ENCODE peak calls at places on chromosomes 7 and 10, in eight cellular contexts. U is Panc1, K is RWPE2, C is A549, Z is fibroblast of lung, D is hepatocyte, P is IMR-90, R is left ventricle myocardium inferior. M is an unnamed sample. For H3K4me1, the result is how much of the 10 kb centered on the place peaks cover.

GRCh38 chr7:142798451-142799438 is 28.0 kb downstream of the PRSS2 start:
- DNase-seq in U (no peak), Z (no peak), R (no peak), K (no peak), D (no peak), P (no peak), C (no peak), M (no peak)

GRCh38 chr7:148883233-148884048 is 650 bp downstream of the EZH2 start:
- DNase-seq in U (peak), K (peak), C (peak), Z (no peak), P (no peak), R (peak), D (peak), M (peak)

GRCh38 chr10:75530337-75530736 is 98.9 kb downstream of the LRMDA start:
- DNase-seq in C (peak), R (no peak), K (no peak), D (no peak), U (no peak), P (no peak), Z (peak), M (no peak)

GRCh38 chr7:128737867-128738390 is 1.2 kb upstream of the CALU start:
- DNase-seq in Z (peak), U (no peak), K (no peak), C (peak), D (peak), R (no peak), P (peak), M (no peak)

GRCh38 chr7:136004083-136004482 is 26.9 kb upstream of the MTPN start:
- DNase-seq in R (no peak), K (no peak), C (no peak), Z (no peak), P (no peak), D (no peak), U (no peak), M (no peak)

GRCh38 chr7:43726466-43726865 is 2.9 kb downstream of the COA1 start:
- DNase-seq in C (no peak), P (no peak), D (no peak), R (no peak), Z (peak), K (no peak), U (no peak), M (no peak)

GRCh38 chr10:78472542-78472890 is 438.9 kb downstream of the RPS24 start:
- DNase-seq in P (no peak), R (no peak), Z (no peak), D (no peak), U (no peak), K (no peak), C (no peak), M (no peak)

GRCh38 chr7:154429666-154430404 is 377.6 kb downstream of the DPP6 start:
- DNase-seq in P (no peak), K (no peak), U (no peak), Z (no peak), R (no peak), D (no peak), C (no peak), M (peak)

GRCh38 chr10:79404690-79405131 is 40.7 kb downstream of the ZCCHC24 start:
- DNase-seq in R (no peak), Z (no peak), K (peak), U (no peak), P (no peak), C (no peak), D (no peak), M (peak)

GRCh38 chr10:77637474-77637985 is at the start of gene KCNMA1:
- DNase-seq in U (no peak), R (no peak), P (no peak), Z (peak), C (peak), K (no peak), D (peak), M (peak)

GRCh38 chr7:16881809-16882208 is at the start of gene AGR3:
- DNase-seq in P (no peak), D (peak), U (no peak), Z (no peak), R (no peak), K (no peak), C (no peak), M (no peak)

GRCh38 chr7:149872419-149873073 is 1.2 kb upstream of the ATP6V0E2 start:
- DNase-seq in Z (peak), R (peak), D (peak), P (peak), U (peak), C (peak), K (peak), M (peak)

GRCh38 chr7:106312906-106313305 is 28.1 kb upstream of the NAMPT start:
- DNase-seq in R (no peak), C (no peak), U (no peak), P (no peak), D (no peak), K (no peak), Z (peak), M (no peak)

GRCh38 chr10:52558090-52558489 is 214.5 kb downstream of the MBL2 start:
- DNase-seq in P (no peak), Z (no peak), K (no peak), D (no peak), C (no peak), R (no peak), U (no peak), M (no peak)

GRCh38 chr10:104033401-104033930 is 52.2 kb downstream of the COL17A1 start:
- DNase-seq in C (no peak), D (no peak), U (no peak), R (no peak), Z (no peak), P (no peak), K (no peak), M (no peak)

GRCh38 chr7:105885386-105886111 is 9.2 kb upstream of the ATXN7L1 start:
- DNase-seq in Z (peak), R (no peak), P (no peak), D (no peak), K (no peak), C (no peak), U (no peak), M (no peak)

GRCh38 chr10:115355162-115355760 is 262.1 kb downstream of the ATRNL1 start:
- DNase-seq in R (no peak), P (peak), D (peak), C (peak), U (peak), K (no peak), Z (peak), M (no peak)

GRCh38 chr10:9214618-9215017 is 1160.1 kb downstream of the GATA3 start:
- DNase-seq in Z (no peak), U (no peak), D (no peak), C (no peak), K (no peak), R (no peak), P (no peak), M (no peak)

GRCh38 chr7:96179341-96179740 is 142.6 kb downstream of the SLC25A13 start:
- DNase-seq in U (no peak), Z (peak), D (no peak), R (no peak), P (peak), C (no peak), K (no peak), M (no peak)

GRCh38 chr10:122462533-122463465 is 1.4 kb downstream of the HTRA1 start:
- DNase-seq in K (no peak), R (peak), Z (peak), U (no peak), D (peak), P (peak), C (no peak), M (peak)

GRCh38 chr7:131425992-131426391 is 98.3 kb downstream of the MKLN1 start:
- DNase-seq in C (no peak), P (no peak), R (no peak), U (no peak), K (no peak), D (no peak), Z (no peak), M (no peak)

GRCh38 chr10:100128951-100129350 is 47.3 kb upstream of the CPN1 start:
- DNase-seq in Z (no peak), K (no peak), U (no peak), D (no peak), C (no peak), R (no peak), P (no peak), M (no peak)

GRCh38 chr10:94521276-94522250 is 24.0 kb upstream of the HELLS start:
- DNase-seq in R (no peak), U (no peak), K (no peak), Z (no peak), D (no peak), P (no peak), C (no peak), M (no peak)

GRCh38 chr7:151134743-151135524 is 32.6 kb downstream of the GBX1 start:
- DNase-seq in P (no peak), Z (no peak), K (no peak), D (no peak), R (peak), C (no peak), U (no peak), M (no peak)

GRCh38 chr7:54330216-54330800 is 211.9 kb upstream of the VSTM2A start:
- DNase-seq in D (no peak), C (no peak), R (no peak), U (no peak), P (no peak), Z (no peak), K (no peak), M (no peak)

GRCh38 chr10:49661291-49661856 is 18.1 kb upstream of the C10orf53 start:
- DNase-seq in K (no peak), P (no peak), C (no peak), D (peak), Z (no peak), R (no peak), U (no peak), M (no peak)

GRCh38 chr10:14781763-14782162 is 7.1 kb upstream of the FAM107B start:
- DNase-seq in P (no peak), Z (no peak), U (no peak), K (no peak), R (no peak), C (no peak), D (peak), M (no peak)

GRCh38 chr10:132253092-132253687 is 54.6 kb downstream of the STK32C start:
- DNase-seq in Z (no peak), P (no peak), U (no peak), R (no peak), C (no peak), D (no peak), K (no peak), M (no peak)

GRCh38 chr7:116672596-116673503 is 854 bp downstream of the MET start:
- DNase-seq in D (peak), R (peak), C (peak), U (no peak), P (peak), Z (peak), K (no peak), M (peak)

GRCh38 chr7:4607321-4607729 is 74.8 kb upstream of the FOXK1 start:
- DNase-seq in U (no peak), R (no peak), D (no peak), C (no peak), Z (peak), P (no peak), K (no peak), M (no peak)

GRCh38 chr7:99733448-99733847 is 1.5 kb downstream of the CYP3A7 start:
- DNase-seq in R (no peak), C (peak), P (no peak), U (no peak), Z (no peak), K (no peak), D (no peak), M (no peak)

GRCh38 chr10:4243651-4244050 is 458.6 kb upstream of the KLF6 start:
- DNase-seq in U (peak), C (peak), P (peak), D (peak), R (no peak), Z (peak), K (no peak), M (no peak)

GRCh38 chr7:100620804-100621203 is 8.5 kb downstream of the MOSPD3 start:
- DNase-seq in K (no peak), U (no peak), P (no peak), D (no peak), Z (no peak), R (no peak), C (no peak), M (no peak)

GRCh38 chr10:12380999-12381398 is 31.7 kb downstream of the CAMK1D start:
- DNase-seq in K (no peak), C (no peak), U (no peak), D (no peak), R (no peak), P (no peak), Z (no peak), M (no peak)

GRCh38 chr7:96952974-96953391 is 52.4 kb upstream of the DLX6 start:
- DNase-seq in D (no peak), C (no peak), Z (peak), U (no peak), K (no peak), P (peak), R (no peak), M (no peak)

GRCh38 chr10:108410231-108410630 is 1245.7 kb upstream of the SORCS1 start:
- DNase-seq in D (no peak), U (no peak), R (no peak), Z (no peak), P (no peak), K (no peak), C (no peak), M (no peak)

GRCh38 chr7:139271718-139272619 is 40.9 kb downstream of the UBN2 start:
- DNase-seq in K (no peak), D (no peak), R (no peak), Z (no peak), U (no peak), C (no peak), P (no peak), M (no peak)

GRCh38 chr7:37311282-37311868 is 137.3 kb downstream of the ELMO1 start:
- DNase-seq in Z (peak), U (no peak), C (peak), R (no peak), P (peak), K (no peak), D (peak), M (peak)

GRCh38 chr10:101367569-101368453 is 13.8 kb downstream of the BTRC start:
- DNase-seq in U (peak), D (no peak), Z (peak), P (peak), R (no peak), K (no peak), C (peak), M (no peak)

GRCh38 chr7:74042746-74043522 is 15.0 kb downstream of the ELN start:
- DNase-seq in K (no peak), Z (no peak), U (no peak), R (no peak), D (no peak), C (no peak), P (no peak), M (no peak)
- H3K4me1 ChIP-seq in K (under half), Z (under half), U (under half), R (under half), D (under half), C (under half), P (under half), M (under half)

GRCh38 chr7:31251441-31251840 is 89.1 kb downstream of the NEUROD6 start:
- DNase-seq in C (no peak), R (no peak), Z (no peak), P (no peak), D (no peak), K (no peak), U (no peak), M (no peak)
- TF ChIP-seq CTCF in C (no peak), R (no peak), Z (no peak), P (no peak), D (no peak), K (no peak), U (no peak), M (no peak)

GRCh38 chr10:92430103-92430502 is 139.1 kb downstream of the MARCHF5 start:
- DNase-seq in P (no peak), D (no peak), C (no peak), U (no peak), Z (no peak), K (no peak), R (no peak), M (no peak)
- H3K4me1 ChIP-seq in P (under half), D (under half), C (under half), U (under half), Z (under half), K (under half), R (under half), M (under half)

DNA sequence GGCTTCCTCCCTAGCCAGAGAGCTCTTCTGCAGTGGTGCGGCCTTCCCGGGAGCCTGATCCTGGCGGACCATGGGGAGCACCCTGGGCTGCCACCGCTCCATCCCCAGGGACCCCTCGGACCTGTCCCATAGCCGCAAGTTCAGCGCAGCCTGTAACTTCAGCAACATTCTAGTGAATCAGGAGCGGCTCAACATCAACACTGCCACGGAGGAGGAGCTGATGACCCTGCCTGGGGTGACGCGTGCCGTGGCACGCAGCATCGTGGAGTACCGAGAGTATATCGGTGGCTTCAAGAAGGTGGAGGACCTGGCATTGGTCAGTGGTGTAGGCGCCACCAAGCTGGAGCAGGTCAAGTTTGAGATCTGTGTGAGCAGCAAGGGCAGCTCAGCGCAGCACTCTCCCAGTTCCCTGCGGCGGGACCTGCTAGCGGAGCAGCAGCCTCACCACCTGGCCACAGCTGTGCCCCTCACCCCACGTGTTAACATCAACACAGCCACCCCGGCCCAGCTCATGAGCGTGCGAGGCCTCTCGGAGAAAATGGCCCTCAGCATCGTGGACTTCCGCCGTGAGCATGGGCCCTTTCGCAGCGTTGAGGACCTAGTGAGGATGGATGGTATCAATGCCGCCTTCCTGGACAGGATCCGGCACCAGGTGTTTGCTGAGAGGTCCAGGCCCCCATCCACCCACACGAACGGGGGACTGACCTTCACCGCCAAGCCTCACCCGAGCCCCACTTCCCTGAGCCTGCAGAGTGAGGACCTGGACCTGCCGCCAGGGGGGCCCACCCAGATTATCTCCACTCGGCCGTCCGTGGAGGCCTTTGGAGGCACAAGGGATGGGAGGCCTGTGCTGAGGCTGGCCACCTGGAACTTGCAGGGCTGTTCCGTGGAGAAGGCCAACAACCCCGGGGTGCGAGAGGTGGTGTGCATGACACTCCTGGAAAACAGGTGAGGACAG is 1.5 kb downstream of the EEPD1 start:
- DNase-seq in C (no peak), R (no peak), Z (no peak), K (no peak), U (no peak), D (peak), P (no peak), M (peak)
- TF ChIP-seq CTCF in C (no peak), R (peak), Z (no peak), K (no peak), U (peak), D (no peak), P (no peak), M (peak)

DNA sequence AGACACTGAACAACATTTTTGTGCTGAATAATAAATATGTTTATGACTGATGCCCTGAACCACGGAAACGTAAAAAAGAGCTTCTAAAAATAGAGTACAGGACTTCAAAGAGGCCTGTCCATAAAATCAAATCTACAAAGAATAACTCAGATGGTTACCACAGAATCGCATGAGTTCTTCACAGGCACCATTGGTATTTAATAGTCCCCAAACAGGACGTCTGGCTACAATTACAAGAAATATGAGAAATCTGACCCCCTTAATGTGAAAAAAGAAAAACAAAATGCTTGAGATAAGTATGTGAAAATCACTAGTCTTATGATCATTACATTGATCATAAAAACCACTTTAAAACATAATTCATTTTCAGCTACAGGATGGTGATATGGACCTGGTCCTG is 20.8 kb downstream of the CYTH3 start:
- DNase-seq in U (no peak), P (no peak), D (no peak), Z (peak), C (no peak), R (no peak), K (no peak), M (no peak)
- H3K4me1 ChIP-seq in U (under half), P (under half), D (under half), Z (under half), C (under half), R (half or more), K (under half), M (half or more)

GRCh38 chr10:69774596-69774995 is 27.1 kb upstream of the COL13A1 start:
- DNase-seq in Z (no peak), P (no peak), C (no peak), R (no peak), K (no peak), D (no peak), U (no peak), M (no peak)
- TF ChIP-seq CTCF in Z (no peak), P (no peak), C (no peak), R (no peak), K (no peak), D (no peak), U (no peak), M (no peak)

GRCh38 chr10:44989621-44990301 is 11.0 kb upstream of the ZNF22 start:
- DNase-seq in P (no peak), K (no peak), D (no peak), Z (no peak), U (no peak), C (no peak), R (no peak), M (no peak)
- H3K4me1 ChIP-seq in P (half or more), K (under half), D (under half), Z (under half), U (under half), C (under half), R (half or more), M (under half)

GRCh38 chr7:2714636-2715035 is 26.6 kb downstream of the AMZ1 start:
- DNase-seq in K (no peak), C (no peak), Z (no peak), U (no peak), R (no peak), D (no peak), P (no peak), M (no peak)

GRCh38 chr7:2711895-2712675 is 24.1 kb downstream of the AMZ1 start:
- DNase-seq in Z (no peak), C (no peak), U (no peak), R (no peak), D (no peak), P (no peak), K (no peak), M (no peak)

GRCh38 chr7:2715341-2716231 is 27.6 kb downstream of the AMZ1 start:
- DNase-seq in R (no peak), P (peak), C (no peak), Z (no peak), U (no peak), K (no peak), D (no peak), M (no peak)

GRCh38 chr7:2713978-2714377 is 26.0 kb downstream of the AMZ1 start:
- DNase-seq in C (no peak), U (no peak), D (no peak), Z (no peak), K (no peak), P (no peak), R (no peak), M (no peak)

GRCh38 chr7:2713370-2713769 is 25.4 kb downstream of the AMZ1 start:
- DNase-seq in D (no peak), P (no peak), C (no peak), K (no peak), Z (no peak), R (peak), U (no peak), M (no peak)
- TF ChIP-seq CTCF in D (no peak), P (no peak), C (no peak), K (no peak), Z (peak), R (peak), U (peak), M (no peak)

GRCh38 chr7:66344166-66344565 is 139.0 kb downstream of the TPST1 start:
- DNase-seq in P (peak), R (no peak), Z (peak), C (no peak), D (no peak), K (no peak), U (no peak), M (no peak)
- H3K4me1 ChIP-seq in P (under half), R (under half), Z (under half), C (under half), D (under half), K (under half), U (under half), M (under half)

M was measured in psoas muscle.